ENCODE peak calls at places on chromosomes 3 and 15, in ten cellular contexts. B is Calu3; L is skeletal muscle cell; O is pancreas; W is NAMALWA; R is prostate gland; D is upper lobe of right lung; T is activated CD4-positive, alpha-beta T cell treated with anti-CD3 and anti-CD28 coated beads for 48 hours; S is head of caudate nucleus; U is ACHN. Y is an unnamed sample.
A peak's percentile ranks its signal among the peaks of the same experiment; 100 is the strongest.

GRCh38 chr15:97874139-97874538 is 86.4 kb upstream of the ARRDC4 start:
- DNase-seq in B (no peak), L (no peak), O (no peak), W (no peak), R (no peak), D (no peak), T (no peak), S (no peak), U (no peak), Y (no peak)

GRCh38 chr15:47737424-47737823 is 20.1 kb downstream of the SEMA6D start:
- DNase-seq in B (no peak), L (no peak), O (no peak), W (no peak), R (no peak), D (no peak), T (no peak), S (no peak), U (no peak), Y (no peak)

GRCh38 chr15:100330629-100331215 is 11.1 kb downstream of the ADAMTS17 start:
- DNase-seq in B (no peak), L (no peak), O (no peak), W (no peak), R (no peak), D (no peak), T (no peak), S (no peak), U (no peak), Y (no peak)

GRCh38 chr3:72082776-72083477 is 298.0 kb upstream of the PROK2 start:
- DNase-seq in B (no peak), L (no peak), O (no peak), W (no peak), R (no peak), D (no peak), T (no peak), S (no peak), U (no peak), Y (no peak)

GRCh38 chr15:60582370-60583036 is 103.6 kb upstream of the ICE2 start:
- DNase-seq in B (no peak), L (no peak), O (no peak), W (no peak), R (no peak), D (no peak), T (peak; percentile 50), S (no peak), U (no peak), Y (no peak)

GRCh38 chr3:127682576-127682975 is 9.8 kb downstream of the ABTB1 start:
- DNase-seq in B (no peak), L (no peak), O (peak; percentile 6), W (no peak), R (no peak), D (peak; percentile 46), T (no peak), S (peak; percentile 39), U (no peak), Y (peak; percentile 67)

GRCh38 chr3:23760871-23761373 is 44.8 kb upstream of the UBE2E1 start:
- DNase-seq in B (no peak), L (no peak), O (no peak), W (peak; percentile 71), R (no peak), D (no peak), T (no peak), S (no peak), U (no peak), Y (no peak)

GRCh38 chr3:127768346-127769008 is 53.8 kb downstream of the MGLL start:
- DNase-seq in B (peak; percentile 67), L (peak; percentile 85), O (no peak), W (no peak), R (no peak), D (peak; percentile 65), T (no peak), S (no peak), U (peak; percentile 97), Y (no peak)

GRCh38 chr3:195896361-195897080 is 11.8 kb downstream of the TNK2 start:
- DNase-seq in B (no peak), L (peak; percentile 52), O (no peak), W (no peak), R (no peak), D (no peak), T (no peak), S (no peak), U (peak; percentile 33), Y (no peak)

GRCh38 chr15:69478259-69478687 is 25.7 kb downstream of the RPLP1 start:
- DNase-seq in B (peak; percentile 82), L (no peak), O (peak; percentile 46), W (peak; percentile 61), R (peak; percentile 43), D (peak; percentile 78), T (peak; percentile 65), S (peak; percentile 73), U (peak; percentile 27), Y (peak; percentile 72)

GRCh38 chr15:78098131-78098755 is 5.9 kb downstream of the SH2D7 start:
- DNase-seq in B (no peak), L (no peak), O (no peak), W (no peak), R (no peak), D (peak; percentile 51), T (no peak), S (no peak), U (no peak), Y (no peak)

GRCh38 chr3:69774029-69774428 is 34.8 kb downstream of the MITF start:
- DNase-seq in B (no peak), L (no peak), O (peak; percentile 32), W (no peak), R (no peak), D (no peak), T (no peak), S (no peak), U (no peak), Y (no peak)